ENCODE peak calls at places on chromosome X, in seven cellular contexts. L, X, I, B, O, M and E are unnamed samples.

GRCh38 chrX:31266172-31267076 is 194.6 kb upstream of the FTHL17 start:
- DNase-seq in X (peak), L (no peak), O (peak), B (no peak), M (peak), I (peak), E (peak)

GRCh38 chrX:70442224-70442623 is 2.4 kb upstream of the DLG3 start:
- DNase-seq in X (no peak), M (no peak), O (no peak), I (no peak), L (no peak), B (no peak), E (no peak)

GRCh38 chrX:21487832-21488231 is 113.6 kb downstream of the CNKSR2 start:
- DNase-seq in O (no peak), L (no peak), M (no peak), I (no peak), B (no peak), X (no peak), E (no peak)

GRCh38 chrX:10884246-10884645 is 226.9 kb upstream of the HCCS start:
- DNase-seq in O (no peak), B (no peak), M (no peak), L (no peak), X (no peak), I (no peak), E (no peak)

GRCh38 chrX:99001286-99001685 is 1408.8 kb downstream of the PCDH19 start:
- DNase-seq in X (no peak), L (no peak), I (no peak), M (no peak), B (no peak), O (no peak), E (no peak)

GRCh38 chrX:130110379-130111219 is at the start of gene ELF4:
- DNase-seq in M (no peak), I (no peak), X (peak), L (peak), B (peak), O (peak), E (no peak)

GRCh38 chrX:136176399-136176825 is 29.1 kb downstream of the FHL1 start:
- DNase-seq in O (no peak), X (no peak), B (no peak), I (no peak), L (no peak), M (no peak), E (no peak)

GRCh38 chrX:24026403-24026801 is 584 bp downstream of the KLHL15 start:
- DNase-seq in M (peak), B (no peak), I (no peak), L (no peak), O (no peak), X (no peak), E (no peak)

GRCh38 chrX:107684956-107685385 is 56.7 kb downstream of the PRPS1 start:
- DNase-seq in B (no peak), I (no peak), O (no peak), L (no peak), X (peak), M (peak), E (peak)

GRCh38 chrX:153564047-153564606 is 34.8 kb downstream of the CCNQ start:
- DNase-seq in X (no peak), B (no peak), L (no peak), O (no peak), M (no peak), I (no peak), E (no peak)

GRCh38 chrX:105515561-105515960 is 295.1 kb upstream of the TEX13A start:
- DNase-seq in L (no peak), X (no peak), O (no peak), B (no peak), M (no peak), I (no peak), E (no peak)

GRCh38 chrX:115318139-115318538 is 28.6 kb downstream of the LUZP4 start:
- DNase-seq in M (no peak), X (no peak), B (no peak), I (no peak), O (no peak), L (no peak), E (no peak)

GRCh38 chrX:39324233-39324632 is 523.0 kb downstream of the MID1IP1 start:
- DNase-seq in M (no peak), B (no peak), X (no peak), I (no peak), L (no peak), O (no peak), E (no peak)

GRCh38 chrX:150768580-150769190 is 75.5 kb downstream of the MTMR1 start:
- DNase-seq in O (no peak), L (no peak), X (no peak), B (no peak), I (no peak), M (no peak), E (peak)

GRCh38 chrX:38214551-38214950 is 6.1 kb downstream of the SRPX start:
- DNase-seq in I (no peak), B (no peak), X (no peak), O (no peak), L (no peak), M (no peak), E (no peak)